ENCODE peak calls at places on chromosomes 2 and 18, in five cellular contexts. One of them, this sample, is unnamed.

GRCh38 chr2:5982217-5982910 is 290.2 kb downstream of the SOX11 start:
- DNase-seq in fibroblast of mammary gland: no peak
- DNase-seq in stomach: no peak
- DNase-seq in IMR-90: no peak
- DNase-seq in left colon: no peak
- DNase-seq in this sample: no peak

GRCh38 chr2:45741451-45741850 is 90.0 kb downstream of the PRKCE start:
- DNase-seq in stomach: peak
- DNase-seq in fibroblast of mammary gland: peak
- DNase-seq in left colon: peak
- DNase-seq in IMR-90: no peak
- DNase-seq in this sample: no peak

GRCh38 chr2:239035361-239035814 is 187.5 kb downstream of the TWIST2 start:
- DNase-seq in left colon: no peak
- DNase-seq in fibroblast of mammary gland: peak
- DNase-seq in stomach: peak
- DNase-seq in IMR-90: no peak
- DNase-seq in this sample: no peak

GRCh38 chr2:177543007-177543760 is 150.6 kb downstream of the AGPS start:
- DNase-seq in left colon: no peak
- DNase-seq in stomach: no peak
- DNase-seq in IMR-90: peak
- DNase-seq in fibroblast of mammary gland: peak
- DNase-seq in this sample: peak

GRCh38 chr2:145228506-145228905 is 708.6 kb upstream of the ZEB2 start:
- DNase-seq in fibroblast of mammary gland: peak
- DNase-seq in IMR-90: peak
- DNase-seq in stomach: no peak
- DNase-seq in left colon: no peak
- DNase-seq in this sample: no peak

GRCh38 chr2:61946661-61947060 is 41.2 kb downstream of the COMMD1 start:
- DNase-seq in fibroblast of mammary gland: no peak
- DNase-seq in left colon: no peak
- DNase-seq in stomach: no peak
- DNase-seq in IMR-90: peak
- DNase-seq in this sample: no peak

GRCh38 chr2:60552096-60552850 is 1.2 kb downstream of the BCL11A start:
- DNase-seq in stomach: no peak
- DNase-seq in fibroblast of mammary gland: no peak
- DNase-seq in left colon: no peak
- DNase-seq in IMR-90: no peak
- DNase-seq in this sample: no peak

GRCh38 chr18:41745166-41746049 is 209.6 kb upstream of the PIK3C3 start:
- DNase-seq in left colon: no peak
- DNase-seq in fibroblast of mammary gland: peak
- DNase-seq in stomach: peak
- DNase-seq in IMR-90: peak
- DNase-seq in this sample: peak

GRCh38 chr2:30243231-30243630 is 11.9 kb downstream of the LBH start:
- DNase-seq in left colon: no peak
- DNase-seq in stomach: no peak
- DNase-seq in fibroblast of mammary gland: no peak
- DNase-seq in IMR-90: no peak
- DNase-seq in this sample: no peak

GRCh38 chr18:58476521-58477210 is 152.2 kb downstream of the ALPK2 start:
- DNase-seq in left colon: no peak
- DNase-seq in fibroblast of mammary gland: no peak
- DNase-seq in stomach: no peak
- DNase-seq in IMR-90: no peak
- DNase-seq in this sample: no peak

GRCh38 chr2:185628985-185629384 is 109.6 kb upstream of the FSIP2 start:
- DNase-seq in stomach: no peak
- DNase-seq in IMR-90: no peak
- DNase-seq in left colon: peak
- DNase-seq in fibroblast of mammary gland: peak
- DNase-seq in this sample: no peak

GRCh38 chr2:3079959-3080948 is 297.4 kb downstream of the EIPR1 start:
- DNase-seq in stomach: no peak
- DNase-seq in fibroblast of mammary gland: no peak
- DNase-seq in left colon: no peak
- DNase-seq in IMR-90: no peak
- DNase-seq in this sample: no peak

GRCh38 chr2:69811591-69811990 is 17.9 kb upstream of the GMCL1 start:
- DNase-seq in stomach: no peak
- DNase-seq in left colon: no peak
- DNase-seq in IMR-90: no peak
- DNase-seq in fibroblast of mammary gland: no peak
- DNase-seq in this sample: no peak

GRCh38 chr18:9079863-9080528 is 22.5 kb upstream of the NDUFV2 start:
- DNase-seq in left colon: no peak
- DNase-seq in IMR-90: no peak
- DNase-seq in stomach: no peak
- DNase-seq in fibroblast of mammary gland: no peak
- DNase-seq in this sample: no peak

GRCh38 chr2:224919472-224920110 is 122.7 kb downstream of the DOCK10 start:
- DNase-seq in left colon: no peak
- DNase-seq in IMR-90: no peak
- DNase-seq in stomach: no peak
- DNase-seq in fibroblast of mammary gland: no peak
- DNase-seq in this sample: no peak

GRCh38 chr2:99571609-99572344 is 82.0 kb upstream of the REV1 start:
- DNase-seq in left colon: no peak
- DNase-seq in fibroblast of mammary gland: no peak
- DNase-seq in IMR-90: no peak
- DNase-seq in stomach: no peak
- DNase-seq in this sample: no peak

GRCh38 chr2:61677942-61678341 is 139.8 kb upstream of the XPO1 start:
- DNase-seq in fibroblast of mammary gland: no peak
- DNase-seq in stomach: no peak
- DNase-seq in left colon: no peak
- DNase-seq in IMR-90: no peak
- DNase-seq in this sample: no peak

GRCh38 chr2:24382363-24383021 is 22.2 kb upstream of the ITSN2 start:
- DNase-seq in fibroblast of mammary gland: peak
- DNase-seq in stomach: peak
- DNase-seq in left colon: no peak
- DNase-seq in IMR-90: peak
- DNase-seq in this sample: peak

GRCh38 chr2:23422089-23423061 is 37.4 kb downstream of the KLHL29 start:
- DNase-seq in fibroblast of mammary gland: no peak
- DNase-seq in stomach: no peak
- DNase-seq in left colon: no peak
- DNase-seq in IMR-90: no peak
- DNase-seq in this sample: no peak

GRCh38 chr18:9094307-9095226 is 7.9 kb upstream of the NDUFV2 start:
- DNase-seq in IMR-90: peak
- DNase-seq in stomach: no peak
- DNase-seq in fibroblast of mammary gland: peak
- DNase-seq in left colon: no peak
- DNase-seq in this sample: peak

GRCh38 chr2:216340280-216340631 is 32.0 kb downstream of the MARCHF4 start:
- DNase-seq in IMR-90: no peak
- DNase-seq in fibroblast of mammary gland: no peak
- DNase-seq in left colon: no peak
- DNase-seq in stomach: no peak
- DNase-seq in this sample: no peak

This sample was measured in amniotic stem cell.